ENCODE peak calls at places on chromosomes 12 and 14, in five cellular contexts. B is GM20000; A is CD4-positive, alpha-beta T cell; L is WTC11; S is progenitor cell of endocrine pancreas. Q is an unnamed sample.

GRCh38 chr12:1069846-1070245 is 78.8 kb downstream of the ERC1 start:
- DNase-seq in A (no peak), L (no peak), B (no peak), S (no peak), Q (no peak)

GRCh38 chr14:105258846-105259245 is 10.5 kb downstream of the BTBD6 start:
- DNase-seq in S (no peak), A (no peak), B (no peak), L (no peak), Q (no peak)

GRCh38 chr12:8446642-8447547 is 8.9 kb upstream of the CLEC6A start:
- DNase-seq in B (no peak), A (no peak), S (no peak), L (no peak), Q (no peak)

GRCh38 chr12:95411466-95411865 is 62.5 kb upstream of the METAP2 start:
- DNase-seq in B (no peak), S (no peak), L (no peak), A (no peak), Q (no peak)

GRCh38 chr12:120260607-120261006 is 4.9 kb downstream of the PXN start:
- DNase-seq in A (no peak), S (no peak), B (no peak), L (no peak), Q (no peak)

GRCh38 chr14:20454359-20454644 is 310 bp downstream of the OSGEP start:
- DNase-seq in A (no peak), L (no peak), B (no peak), S (no peak), Q (no peak)

GRCh38 chr14:77882098-77882497 is 82.2 kb downstream of the ADCK1 start:
- DNase-seq in B (no peak), A (no peak), L (no peak), S (no peak), Q (no peak)

GRCh38 chr12:12443482-12443881 is 86.6 kb downstream of the BORCS5 start:
- DNase-seq in S (no peak), B (no peak), L (no peak), A (no peak), Q (no peak)

GRCh38 chr14:92703516-92703915 is 44.9 kb downstream of the LGMN start:
- DNase-seq in S (no peak), L (no peak), A (no peak), B (no peak), Q (no peak)

GRCh38 chr14:73935666-73936065 is 14.2 kb downstream of the FAM161B start:
- DNase-seq in L (no peak), B (no peak), A (no peak), S (no peak), Q (peak)

GRCh38 chr14:63192085-63192484 is 12.2 kb upstream of the RHOJ start:
- DNase-seq in S (no peak), A (no peak), L (no peak), B (no peak), Q (no peak)

GRCh38 chr12:117640511-117640910 is 279.1 kb upstream of the NOS1 start:
- DNase-seq in S (no peak), L (no peak), B (no peak), A (no peak), Q (no peak)

GRCh38 chr12:25130741-25131188 is 64.2 kb downstream of the DNAI7 start:
- DNase-seq in A (no peak), S (no peak), L (no peak), B (peak), Q (peak)

GRCh38 chr14:24367506-24368214 is at the start of gene NFATC4:
- DNase-seq in L (peak), S (peak), A (no peak), B (peak), Q (peak)

GRCh38 chr12:107365703-107366102 is 272.4 kb upstream of the CRY1 start:
- DNase-seq in S (no peak), L (no peak), B (no peak), A (no peak), Q (no peak)

GRCh38 chr12:100877776-100878175 is 83.2 kb downstream of the ANO4 start:
- DNase-seq in A (no peak), B (no peak), S (no peak), L (no peak), Q (no peak)

GRCh38 chr12:68332726-68333630 is 816 bp upstream of the MDM1 start:
- DNase-seq in B (no peak), A (no peak), L (no peak), S (no peak), Q (no peak)

GRCh38 chr12:45934956-45935355 is 55.4 kb downstream of the SCAF11 start:
- DNase-seq in L (no peak), A (no peak), S (no peak), B (no peak), Q (no peak)

GRCh38 chr12:100539209-100539608 is 34.3 kb upstream of the GAS2L3 start:
- DNase-seq in S (peak), L (peak), B (peak), A (no peak), Q (no peak)

GRCh38 chr12:118432812-118433540 is 56.6 kb downstream of the SUDS3 start:
- DNase-seq in A (no peak), L (no peak), S (no peak), B (no peak), Q (no peak)

GRCh38 chr12:91991397-91992187 is 154.1 kb downstream of the BTG1 start:
- DNase-seq in S (no peak), A (no peak), B (peak), L (no peak), Q (peak)

GRCh38 chr14:99603471-99603933 is 505 bp downstream of the CCDC85C start:
- DNase-seq in A (peak), L (peak), B (no peak), S (peak), Q (no peak)

GRCh38 chr12:4579305-4580097 is 17.5 kb downstream of the DYRK4 start:
- DNase-seq in A (no peak), L (no peak), B (peak), S (no peak), Q (peak)

GRCh38 chr12:101552277-101552676 is 42.5 kb upstream of the MYBPC1 start:
- DNase-seq in L (no peak), B (no peak), S (no peak), A (no peak), Q (no peak)

GRCh38 chr12:126354633-126355032 is 1289.4 kb downstream of the AACS start:
- DNase-seq in A (no peak), S (no peak), L (no peak), B (no peak), Q (no peak)

GRCh38 chr12:112256780-112257179 is 125.5 kb downstream of the HECTD4 start:
- DNase-seq in L (no peak), B (no peak), A (no peak), S (no peak), Q (no peak)

GRCh38 chr12:112266473-112266872 is 115.8 kb downstream of the HECTD4 start:
- DNase-seq in S (no peak), L (no peak), A (no peak), B (no peak), Q (no peak)

GRCh38 chr12:112258926-112259325 is 123.3 kb downstream of the HECTD4 start:
- DNase-seq in A (no peak), S (no peak), L (no peak), B (no peak), Q (no peak)

GRCh38 chr12:112261559-112261958 is 120.7 kb downstream of the HECTD4 start:
- DNase-seq in A (no peak), S (no peak), B (no peak), L (peak), Q (no peak)
- TF ChIP-seq CTCF in A (no peak), S (peak), B (no peak), L (no peak), Q (no peak)

GRCh38 chr14:45251912-45252311 is 1.1 kb downstream of the MIS18BP1 start:
- DNase-seq in A (no peak), L (no peak), B (peak), S (no peak), Q (peak)

GRCh38 chr14:45249847-45250575 is 3.0 kb downstream of the MIS18BP1 start:
- DNase-seq in B (peak), L (no peak), S (no peak), A (no peak), Q (peak)

GRCh38 chr14:45246633-45247173 is 6.3 kb downstream of the MIS18BP1 start:
- DNase-seq in S (no peak), B (no peak), A (no peak), L (no peak), Q (no peak)

GRCh38 chr14:45246151-45246550 is 6.9 kb downstream of the MIS18BP1 start:
- DNase-seq in B (no peak), A (no peak), L (no peak), S (no peak), Q (no peak)

GRCh38 chr14:45247427-45247826 is 5.6 kb downstream of the MIS18BP1 start:
- DNase-seq in L (no peak), B (no peak), A (no peak), S (no peak), Q (no peak)
- TF ChIP-seq CTCF in L (no peak), B (no peak), A (no peak), S (no peak), Q (no peak)

GRCh38 chr14:66405158-66405557 is 81.0 kb upstream of the CCDC196 start:
- DNase-seq in L (no peak), B (no peak), S (peak), A (no peak), Q (no peak)

GRCh38 chr14:66398437-66398836 is 87.7 kb upstream of the CCDC196 start:
- DNase-seq in A (no peak), B (no peak), L (no peak), S (no peak), Q (no peak)

GRCh38 chr14:66401447-66402095 is 84.6 kb upstream of the CCDC196 start:
- DNase-seq in S (no peak), B (no peak), A (no peak), L (no peak), Q (no peak)

GRCh38 chr14:66404051-66404450 is 82.1 kb upstream of the CCDC196 start:
- DNase-seq in B (no peak), A (no peak), S (no peak), L (no peak), Q (no peak)

DNA sequence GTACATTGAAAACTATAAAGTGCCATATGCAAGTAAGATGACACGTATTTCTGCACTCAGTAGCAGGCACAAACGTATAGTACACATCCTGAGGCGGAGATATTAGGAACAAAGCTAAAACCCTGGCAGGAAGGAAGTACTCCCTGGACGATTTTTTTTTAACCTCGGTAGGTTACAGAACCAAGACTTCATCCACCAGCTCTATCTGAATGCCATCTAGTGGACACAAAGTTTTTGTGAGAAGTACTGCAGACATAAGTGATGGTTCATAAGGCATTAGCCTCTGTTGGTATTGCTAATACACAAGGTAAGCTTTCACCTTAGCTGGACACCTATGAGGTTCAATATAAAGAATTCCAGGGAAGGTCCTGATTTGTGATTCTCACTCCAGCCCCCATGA is 83.0 kb upstream of the CCDC196 start:
- DNase-seq in B (peak), A (no peak), L (no peak), S (no peak), Q (no peak)
- TF ChIP-seq CTCF in B (peak), A (peak), L (no peak), S (peak), Q (peak)

GRCh38 chr14:54338696-54339317 is 58.0 kb upstream of the CDKN3 start:
- DNase-seq in A (no peak), S (no peak), B (no peak), L (no peak), Q (peak)

GRCh38 chr14:54333511-54333910 is 63.3 kb upstream of the CDKN3 start:
- DNase-seq in B (no peak), L (no peak), A (no peak), S (no peak), Q (no peak)

GRCh38 chr14:54335569-54336155 is 61.1 kb upstream of the CDKN3 start:
- DNase-seq in B (no peak), A (no peak), S (no peak), L (no peak), Q (no peak)

GRCh38 chr14:54339771-54340170 is 57.0 kb upstream of the CDKN3 start:
- DNase-seq in S (no peak), B (no peak), L (no peak), A (no peak), Q (no peak)

GRCh38 chr14:54337314-54337713 is 59.5 kb upstream of the CDKN3 start:
- DNase-seq in B (no peak), S (no peak), A (no peak), L (no peak), Q (no peak)
- TF ChIP-seq CTCF in B (no peak), S (no peak), A (no peak), L (no peak), Q (no peak)

GRCh38 chr14:66508846-66509621 is 1.1 kb downstream of the GPHN start:
- DNase-seq in B (peak), S (peak), L (peak), A (peak), Q (peak)

GRCh38 chr14:66507181-66507721 is 696 bp upstream of the GPHN start:
- DNase-seq in L (no peak), S (no peak), A (no peak), B (no peak), Q (no peak)

GRCh38 chr14:66508547-66508845 is 549 bp downstream of the GPHN start:
- DNase-seq in A (no peak), L (no peak), S (no peak), B (no peak), Q (no peak)

GRCh38 chr14:66509874-66510273 is 1.9 kb downstream of the GPHN start:
- DNase-seq in L (no peak), A (no peak), B (peak), S (no peak), Q (no peak)

DNA sequence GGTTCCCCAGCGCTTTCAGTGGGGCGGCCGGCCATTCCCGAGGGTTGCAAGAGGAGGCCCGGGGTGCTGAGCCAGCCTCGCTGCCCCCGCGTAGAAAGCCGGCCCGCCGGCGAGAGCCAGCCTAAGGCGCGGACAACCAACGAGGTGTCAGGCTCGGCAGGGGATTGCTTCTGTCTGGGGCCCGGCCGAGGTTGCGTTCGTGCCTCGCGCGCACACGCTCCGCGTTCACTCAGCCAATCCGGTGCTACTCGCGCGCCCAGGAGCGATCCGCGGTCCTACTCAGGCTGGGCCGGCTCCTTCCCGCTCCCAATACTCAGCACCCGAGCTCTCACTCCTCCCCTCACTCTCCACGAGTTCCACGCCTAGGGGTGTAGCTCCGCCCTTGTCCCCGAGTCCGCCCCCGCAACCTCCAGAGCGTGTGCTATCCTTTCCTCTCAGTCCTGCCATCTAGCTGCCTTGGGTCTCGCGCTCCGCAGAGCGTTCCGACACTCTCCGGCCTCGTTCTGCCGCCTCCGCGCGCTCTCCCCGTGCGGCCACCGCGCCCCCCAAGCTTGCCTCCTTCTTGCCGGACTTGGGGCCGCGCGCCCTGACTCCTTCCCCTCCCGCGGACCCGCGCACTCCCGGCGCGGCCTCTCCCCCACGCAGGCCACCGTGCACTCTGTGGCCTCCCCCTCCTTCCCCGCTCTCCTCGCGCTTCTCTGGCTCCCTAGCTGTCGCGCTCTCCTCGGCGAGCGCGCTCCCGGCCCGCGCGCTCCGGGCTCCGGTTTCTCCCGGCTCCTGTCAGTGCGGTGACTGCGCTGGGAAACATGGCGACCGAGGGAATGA is at the start of gene GPHN:
- DNase-seq in B (peak), S (peak), A (peak), L (peak), Q (peak)
- TF ChIP-seq CTCF in B (peak), S (no peak), A (no peak), L (no peak), Q (peak)

DNA sequence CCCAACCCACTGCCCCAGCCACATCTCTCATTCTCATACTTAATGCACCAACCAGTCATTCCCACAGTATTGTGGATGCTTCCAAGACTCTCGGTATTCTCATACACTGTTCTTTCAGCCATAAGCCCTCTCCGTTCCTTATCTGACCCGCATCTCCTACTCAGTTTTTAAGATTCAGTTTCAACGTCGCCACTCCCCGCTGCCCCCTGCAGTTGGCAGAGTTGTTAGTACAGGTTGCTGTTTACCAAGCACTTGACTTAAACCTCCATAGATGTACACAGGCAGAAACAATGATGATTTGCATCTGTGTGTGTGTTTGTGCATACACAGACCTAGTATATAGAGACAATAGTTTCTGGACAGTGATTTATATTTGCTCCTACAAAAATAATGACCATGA is 40.2 kb downstream of the PAH start:
- DNase-seq in S (no peak), L (peak), B (no peak), A (no peak), Q (no peak)
- TF ChIP-seq CTCF in S (no peak), L (no peak), B (no peak), A (no peak), Q (peak)

GRCh38 chr14:51460051-51460450 is 191.7 kb upstream of the FRMD6 start:
- DNase-seq in L (no peak), B (no peak), A (no peak), S (no peak), Q (no peak)
- TF ChIP-seq CTCF in L (no peak), B (no peak), A (no peak), S (no peak), Q (no peak)

Q was measured in GM13977.